ENCODE peak calls at places on chromosomes 13 and 19, in ten cellular contexts. C, J, E, T, B, Q, Y, D, I and L are unnamed samples.

GRCh38 chr19:12778020-12778904 is 2.9 kb upstream of the HOOK2 start:
- DNase-seq in C (peak), J (no peak), E (peak), T (peak), B (no peak), Q (peak), Y (peak), D (peak), I (peak), L (peak)

GRCh38 chr19:5822181-5822844 is 17.2 kb downstream of the FUT6 start:
- DNase-seq in C (no peak), J (no peak), E (no peak), T (no peak), B (no peak), Q (no peak), Y (no peak), D (no peak), I (no peak), L (no peak)

GRCh38 chr13:90545070-90545840 is 802.2 kb upstream of the MIR17HG start:
- DNase-seq in C (peak), J (no peak), E (peak), T (no peak), B (no peak), Q (no peak), Y (peak), D (no peak), I (no peak), L (no peak)

GRCh38 chr19:38975214-38975860 is at the start of gene FBXO17:
- DNase-seq in C (peak), J (no peak), E (peak), T (no peak), B (no peak), Q (no peak), Y (peak), D (no peak), I (peak), L (peak)

GRCh38 chr19:7973883-7974282 is 30.4 kb upstream of the TIMM44 start:
- DNase-seq in C (no peak), J (no peak), E (no peak), T (no peak), B (no peak), Q (no peak), Y (no peak), D (no peak), I (no peak), L (no peak)

GRCh38 chr19:4722671-4723464 is 774 bp downstream of the DPP9 start:
- DNase-seq in C (peak), J (no peak), E (peak), T (peak), B (no peak), Q (no peak), Y (peak), D (no peak), I (no peak), L (peak)

GRCh38 chr19:47471733-47472457 is at the start of gene SLC8A2:
- DNase-seq in C (peak), J (peak), E (peak), T (peak), B (peak), Q (peak), Y (peak), D (peak), I (peak), L (peak)

GRCh38 chr19:10007811-10008211 is 2.5 kb downstream of the COL5A3 start:
- DNase-seq in C (peak), J (no peak), E (peak), T (no peak), B (no peak), Q (no peak), Y (peak), D (no peak), I (no peak), L (no peak)

GRCh38 chr19:34838753-34839431 is 65.9 kb upstream of the ZNF599 start:
- DNase-seq in C (peak), J (no peak), E (peak), T (peak), B (peak), Q (no peak), Y (peak), D (no peak), I (peak), L (peak)

GRCh38 chr13:50810998-50811397 is 32.5 kb downstream of the DLEU7 start:
- DNase-seq in C (no peak), J (no peak), E (no peak), T (no peak), B (no peak), Q (no peak), Y (no peak), D (no peak), I (no peak), L (no peak)

GRCh38 chr13:35838356-35838755 is 292.8 kb downstream of the DCLK1 start:
- DNase-seq in C (peak), J (no peak), E (peak), T (no peak), B (no peak), Q (no peak), Y (peak), D (no peak), I (no peak), L (no peak)

GRCh38 chr19:7618366-7618765 is 11.0 kb downstream of the XAB2 start:
- DNase-seq in C (no peak), J (no peak), E (no peak), T (no peak), B (no peak), Q (no peak), Y (no peak), D (no peak), I (no peak), L (no peak)

GRCh38 chr13:33191425-33192221 is 93.9 kb downstream of the STARD13 start:
- DNase-seq in C (no peak), J (no peak), E (no peak), T (no peak), B (no peak), Q (no peak), Y (peak), D (no peak), I (no peak), L (no peak)

GRCh38 chr13:44815507-44816074 is 173.7 kb downstream of the NUFIP1 start:
- DNase-seq in C (peak), J (no peak), E (peak), T (peak), B (no peak), Q (no peak), Y (peak), D (no peak), I (peak), L (peak)

GRCh38 chr13:102999498-102999897 is 66.7 kb downstream of the SLC10A2 start:
- DNase-seq in C (no peak), J (no peak), E (no peak), T (no peak), B (no peak), Q (no peak), Y (no peak), D (no peak), I (no peak), L (no peak)

GRCh38 chr19:15456441-15456840 is 6.7 kb upstream of the WIZ start:
- DNase-seq in C (no peak), J (no peak), E (no peak), T (no peak), B (no peak), Q (no peak), Y (no peak), D (no peak), I (no peak), L (no peak)

GRCh38 chr13:75675421-75675820 is 39.3 kb downstream of the LMO7 start:
- DNase-seq in C (no peak), J (no peak), E (no peak), T (no peak), B (no peak), Q (no peak), Y (no peak), D (no peak), I (no peak), L (no peak)

GRCh38 chr19:3055741-3056453 is 6.4 kb downstream of the TLE5 start:
- DNase-seq in C (no peak), J (no peak), E (no peak), T (no peak), B (no peak), Q (no peak), Y (no peak), D (peak), I (peak), L (peak)

GRCh38 chr19:3194063-3194702 is 8.5 kb downstream of the NCLN start:
- DNase-seq in C (no peak), J (no peak), E (peak), T (no peak), B (no peak), Q (no peak), Y (no peak), D (no peak), I (no peak), L (no peak)

GRCh38 chr19:57406516-57407123 is 4.3 kb upstream of the ZNF17 start:
- DNase-seq in C (peak), J (no peak), E (peak), T (peak), B (peak), Q (no peak), Y (peak), D (peak), I (peak), L (peak)

GRCh38 chr19:9847087-9847671 is 12.1 kb downstream of the PIN1 start:
- DNase-seq in C (peak), J (peak), E (peak), T (peak), B (peak), Q (no peak), Y (peak), D (no peak), I (peak), L (peak)

GRCh38 chr13:110561335-110562033 is at the start of gene RAB20:
- DNase-seq in C (peak), J (peak), E (peak), T (peak), B (peak), Q (peak), Y (peak), D (peak), I (peak), L (peak)